ENCODE peak calls at places on chromosomes 4 and X, in six cellular contexts. G is H1, J is HepG2, I is GM12878, W is GM12891, B is K562. T is an unnamed sample.

GRCh38 chrX:13220916-13221315 is 98.9 kb downstream of the ATXN3L start:
- DNase-seq in J (no peak), W (no peak), I (no peak), B (no peak), G (no peak), T (no peak)

GRCh38 chrX:148902581-148902980 is 402.2 kb downstream of the AFF2 start:
- DNase-seq in I (no peak), B (no peak), W (no peak), J (no peak), G (no peak), T (no peak)

GRCh38 chr4:186724048-186724860 is 598 bp upstream of the FAT1 start:
- DNase-seq in B (peak), G (peak), I (no peak), J (no peak), W (peak), T (no peak)

GRCh38 chr4:65661469-65661868 is 8.8 kb downstream of the EPHA5 start:
- DNase-seq in G (no peak), B (no peak), I (no peak), W (no peak), J (no peak), T (no peak)

GRCh38 chr4:3802571-3803474 is 36.6 kb downstream of the ADRA2C start:
- DNase-seq in B (no peak), I (no peak), G (no peak), J (peak), W (no peak), T (no peak)

GRCh38 chr4:4415806-4416805 is 29.2 kb downstream of the NSG1 start:
- DNase-seq in W (no peak), J (no peak), I (no peak), B (no peak), G (no peak), T (no peak)

GRCh38 chr4:162497564-162498167 is 333.9 kb upstream of the FSTL5 start:
- DNase-seq in B (peak), W (peak), G (no peak), J (peak), I (no peak), T (no peak)

GRCh38 chr4:153222790-153223417 is 18.7 kb downstream of the TRIM2 start:
- DNase-seq in I (no peak), J (no peak), W (no peak), B (no peak), G (peak), T (peak)

GRCh38 chr4:41268024-41268423 is 11.3 kb downstream of the UCHL1 start:
- DNase-seq in J (no peak), G (no peak), I (no peak), B (no peak), W (no peak), T (no peak)

GRCh38 chr4:32112891-32113290 is 1392.7 kb downstream of the PCDH7 start:
- DNase-seq in I (no peak), B (no peak), J (no peak), W (no peak), G (no peak), T (no peak)

GRCh38 chr4:3803946-3804345 is 37.8 kb downstream of the ADRA2C start:
- DNase-seq in I (no peak), G (no peak), B (no peak), W (no peak), J (no peak), T (no peak)

GRCh38 chrX:129845616-129846190 is 2.0 kb upstream of the ZDHHC9 start:
- DNase-seq in W (no peak), G (no peak), B (no peak), I (no peak), J (no peak), T (no peak)

GRCh38 chr4:82638479-82638878 is 76.7 kb upstream of the TMEM150C start:
- DNase-seq in I (no peak), B (no peak), G (no peak), W (no peak), J (no peak), T (no peak)

GRCh38 chr4:119962631-119963030 is 104.0 kb downstream of the MAD2L1 start:
- DNase-seq in B (no peak), W (no peak), G (no peak), I (no peak), J (no peak), T (no peak)

GRCh38 chr4:94516067-94516466 is 64.3 kb downstream of the PDLIM5 start:
- DNase-seq in B (no peak), W (no peak), I (no peak), J (peak), G (no peak), T (no peak)

GRCh38 chr4:174929346-174929745 is 11.2 kb downstream of the ADAM29 start:
- DNase-seq in I (no peak), G (no peak), W (no peak), B (no peak), J (no peak), T (no peak)

GRCh38 chr4:120506536-120506935 is 416.0 kb downstream of the PRDM5 start:
- DNase-seq in W (no peak), G (no peak), B (no peak), J (no peak), I (no peak), T (no peak)

GRCh38 chrX:74015379-74016019 is 288.5 kb upstream of the ZCCHC13 start:
- DNase-seq in B (peak), W (peak), I (peak), J (peak), G (peak), T (peak)

GRCh38 chrX:64350047-64350446 is 45.2 kb downstream of the MTMR8 start:
- DNase-seq in W (no peak), J (no peak), I (no peak), B (no peak), G (no peak), T (no peak)

GRCh38 chrX:41921492-41922124 is 1.7 kb downstream of the CASK start:
- DNase-seq in J (peak), W (no peak), B (no peak), G (no peak), I (peak), T (no peak)

GRCh38 chr4:42310343-42310742 is 86.9 kb upstream of the SHISA3 start:
- DNase-seq in I (no peak), B (no peak), G (no peak), W (no peak), J (no peak), T (no peak)

GRCh38 chr4:168654206-168655174 is 157.6 kb downstream of the PALLD start:
- DNase-seq in W (no peak), I (no peak), J (no peak), B (no peak), G (no peak), T (no peak)

DNA sequence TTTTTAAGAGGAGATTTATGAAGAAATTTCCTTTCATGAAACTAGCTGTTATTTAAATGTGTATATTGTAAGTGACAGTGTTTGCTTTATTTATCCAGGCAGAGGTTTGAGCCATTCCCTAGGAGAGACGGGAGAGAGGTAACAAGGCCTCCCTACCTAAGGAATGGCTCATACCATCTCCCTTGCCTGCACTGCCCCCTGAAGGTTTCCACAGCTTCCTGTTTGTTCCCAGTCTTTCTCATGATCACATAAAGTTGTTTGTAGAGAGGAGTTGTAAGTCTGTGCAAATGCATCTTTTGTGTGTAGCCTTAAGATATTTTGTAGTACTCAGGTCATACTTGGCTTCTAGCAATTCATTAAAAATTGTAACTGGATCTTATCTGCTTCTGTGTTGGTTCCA is 1504.5 kb upstream of the PCDH10 start:
- DNase-seq in B (no peak), J (peak), I (no peak), W (no peak), G (peak), T (no peak)
- TF ChIP-seq TAF1 in B (no peak), J (no peak), I (no peak), W (no peak), G (no peak), T (no peak)

DNA sequence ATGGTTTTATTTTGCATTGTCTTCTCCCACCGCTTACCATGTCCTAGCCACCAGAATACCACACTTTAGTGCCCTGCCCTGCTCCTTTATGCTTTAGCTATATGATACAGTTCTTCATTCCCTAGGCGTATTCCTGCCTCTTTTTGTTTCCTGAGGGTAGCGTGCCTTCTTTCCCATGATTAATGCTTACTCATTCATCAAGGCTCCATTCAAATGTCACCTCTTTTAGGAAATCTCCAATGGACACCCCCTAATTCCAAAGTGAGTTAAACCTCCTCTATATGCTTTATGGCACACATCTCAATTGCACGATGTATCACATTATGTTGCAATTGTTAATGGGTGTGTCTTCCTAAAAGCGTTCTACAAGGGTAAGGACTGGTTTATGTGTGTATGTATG is 46.2 kb downstream of the SPANXD start:
- DNase-seq in W (no peak), G (no peak), J (no peak), B (no peak), I (no peak), T (no peak)
- TF ChIP-seq POLR2AphosphoS5 in W (no peak), G (no peak), J (no peak), B (no peak), I (no peak), T (no peak)

GRCh38 chrX:15509845-15510244 is 9.2 kb downstream of the BMX start:
- DNase-seq in W (no peak), J (no peak), B (no peak), I (no peak), G (no peak), T (no peak)
- TF ChIP-seq POLR2A in W (no peak), J (no peak), B (no peak), I (no peak), G (no peak), T (no peak)

GRCh38 chr4:81031389-81032173 is 1.1 kb downstream of the BMP3 start:
- DNase-seq in J (no peak), B (no peak), W (peak), G (peak), I (no peak), T (peak)
- TF ChIP-seq TAF1 in J (no peak), B (no peak), W (no peak), G (no peak), I (no peak), T (no peak)

GRCh38 chrX:25001808-25002657 is 13.7 kb downstream of the ARX start:
- DNase-seq in W (no peak), G (no peak), I (no peak), B (no peak), J (no peak), T (no peak)

GRCh38 chrX:25002658-25003015 is 13.1 kb downstream of the ARX start:
- DNase-seq in I (no peak), W (no peak), G (no peak), B (no peak), J (no peak), T (no peak)

GRCh38 chrX:25004485-25005032 is 11.2 kb downstream of the ARX start:
- DNase-seq in I (no peak), W (no peak), B (no peak), G (no peak), J (no peak), T (no peak)

GRCh38 chrX:25004040-25004439 is 11.7 kb downstream of the ARX start:
- DNase-seq in W (no peak), G (no peak), J (no peak), I (no peak), B (no peak), T (no peak)

DNA sequence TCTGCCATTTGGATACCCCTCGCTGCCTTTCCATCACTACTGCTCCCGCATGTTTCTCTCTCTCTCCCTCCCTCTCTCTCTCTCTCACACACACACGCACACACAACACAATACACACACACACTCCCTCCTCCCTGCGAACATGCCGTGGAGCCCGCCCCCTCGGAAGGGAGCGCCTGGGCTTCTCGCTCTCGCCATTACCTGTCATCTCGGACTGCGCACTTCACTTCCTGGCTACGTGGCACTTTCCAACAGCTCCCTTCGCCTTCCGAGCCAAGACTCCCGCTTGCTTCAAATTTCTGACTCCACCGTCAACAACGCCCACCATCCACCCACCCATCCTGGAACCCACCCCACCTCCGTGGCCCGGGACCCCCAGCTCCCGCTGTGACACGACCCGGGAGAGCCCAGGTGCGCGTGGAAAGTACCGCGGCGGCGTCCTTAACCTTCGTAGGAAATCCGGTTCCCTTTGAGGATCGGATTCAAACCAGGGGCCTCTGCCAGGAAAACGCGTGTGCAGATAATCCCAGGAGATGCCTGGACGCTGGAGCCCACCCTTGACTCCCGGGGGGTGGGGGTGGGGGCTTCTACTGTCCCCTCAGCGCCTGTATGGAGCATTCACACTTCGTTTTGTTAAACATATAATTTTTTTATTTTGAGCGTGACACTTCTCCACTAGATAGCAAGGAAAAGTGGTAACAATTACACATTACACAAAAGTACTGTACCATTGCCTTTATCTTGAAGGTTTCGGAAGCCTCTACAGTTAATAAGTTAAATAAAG is 12.5 kb downstream of the ARX start:
- DNase-seq in B (no peak), W (no peak), J (no peak), I (no peak), G (no peak), T (no peak)
- TF ChIP-seq POLR2AphosphoS5 in B (no peak), W (no peak), J (no peak), I (no peak), G (no peak), T (no peak)

T was measured in GM12892.